ENCODE peak calls at places on chromosomes 12 and 14, in four cellular contexts. One of them, this sample, is unnamed.
A peak's percentile ranks its signal among the peaks of the same experiment; 100 is the strongest.

GRCh38 chr12:91256471-91256870 is 73.9 kb upstream of the DCN start:
- DNase-seq in activated CD8-positive, alpha-beta T cell treated with anti-CD3 and anti-CD28 coated beads for 36 hours: no peak
- DNase-seq in NCI-H2029: no peak
- DNase-seq in GM12864: no peak
- DNase-seq in this sample: no peak

GRCh38 chr14:100069161-100069800 is 4.1 kb downstream of the EVL start:
- DNase-seq in activated CD8-positive, alpha-beta T cell treated with anti-CD3 and anti-CD28 coated beads for 36 hours: peak; percentile 58
- DNase-seq in NCI-H2029: no peak
- DNase-seq in GM12864: no peak
- DNase-seq in this sample: no peak

GRCh38 chr12:131536337-131536736 is 174.6 kb upstream of the SFSWAP start:
- DNase-seq in activated CD8-positive, alpha-beta T cell treated with anti-CD3 and anti-CD28 coated beads for 36 hours: peak; percentile 64
- DNase-seq in NCI-H2029: no peak
- DNase-seq in GM12864: no peak
- DNase-seq in this sample: no peak

GRCh38 chr12:128968668-128969067 is 115.4 kb downstream of the GLT1D1 start:
- DNase-seq in activated CD8-positive, alpha-beta T cell treated with anti-CD3 and anti-CD28 coated beads for 36 hours: no peak
- DNase-seq in NCI-H2029: no peak
- DNase-seq in GM12864: no peak
- DNase-seq in this sample: no peak

GRCh38 chr14:104081951-104082464 is 3.5 kb upstream of the ASPG start:
- DNase-seq in activated CD8-positive, alpha-beta T cell treated with anti-CD3 and anti-CD28 coated beads for 36 hours: no peak
- DNase-seq in NCI-H2029: no peak
- DNase-seq in GM12864: no peak
- DNase-seq in this sample: no peak

GRCh38 chr12:52258335-52258901 is 16.0 kb upstream of the KRT86 start:
- DNase-seq in activated CD8-positive, alpha-beta T cell treated with anti-CD3 and anti-CD28 coated beads for 36 hours: no peak
- DNase-seq in NCI-H2029: no peak
- DNase-seq in GM12864: no peak
- DNase-seq in this sample: no peak

GRCh38 chr14:92253381-92253894 is 69.5 kb upstream of the SLC24A4 start:
- DNase-seq in activated CD8-positive, alpha-beta T cell treated with anti-CD3 and anti-CD28 coated beads for 36 hours: no peak
- DNase-seq in NCI-H2029: no peak
- DNase-seq in GM12864: no peak
- DNase-seq in this sample: no peak

GRCh38 chr12:4273651-4274395 is at the start of gene CCND2:
- DNase-seq in activated CD8-positive, alpha-beta T cell treated with anti-CD3 and anti-CD28 coated beads for 36 hours: peak; percentile 90
- DNase-seq in NCI-H2029: no peak
- DNase-seq in GM12864: no peak
- DNase-seq in this sample: no peak

GRCh38 chr14:37376944-37377609 is 179.3 kb downstream of the MIPOL1 start:
- DNase-seq in activated CD8-positive, alpha-beta T cell treated with anti-CD3 and anti-CD28 coated beads for 36 hours: no peak
- DNase-seq in NCI-H2029: no peak
- DNase-seq in GM12864: no peak
- DNase-seq in this sample: no peak

GRCh38 chr12:52836042-52836466 is 1.9 kb upstream of the KRT79 start:
- DNase-seq in activated CD8-positive, alpha-beta T cell treated with anti-CD3 and anti-CD28 coated beads for 36 hours: peak; percentile 92
- DNase-seq in NCI-H2029: no peak
- DNase-seq in GM12864: no peak
- DNase-seq in this sample: peak; percentile 29

GRCh38 chr14:100535287-100536131 is 51.7 kb downstream of the BEGAIN start:
- DNase-seq in activated CD8-positive, alpha-beta T cell treated with anti-CD3 and anti-CD28 coated beads for 36 hours: no peak
- DNase-seq in NCI-H2029: no peak
- DNase-seq in GM12864: no peak
- DNase-seq in this sample: no peak

GRCh38 chr14:105053996-105054395 is 11.2 kb downstream of the GPR132 start:
- DNase-seq in activated CD8-positive, alpha-beta T cell treated with anti-CD3 and anti-CD28 coated beads for 36 hours: no peak
- DNase-seq in NCI-H2029: no peak
- DNase-seq in GM12864: no peak
- DNase-seq in this sample: no peak

GRCh38 chr12:34295366-34296142 is 273.3 kb downstream of the ALG10 start:
- DNase-seq in activated CD8-positive, alpha-beta T cell treated with anti-CD3 and anti-CD28 coated beads for 36 hours: no peak
- DNase-seq in NCI-H2029: no peak
- DNase-seq in GM12864: no peak
- DNase-seq in this sample: no peak

GRCh38 chr14:51674294-51675002 is 22.7 kb downstream of the FRMD6 start:
- DNase-seq in activated CD8-positive, alpha-beta T cell treated with anti-CD3 and anti-CD28 coated beads for 36 hours: no peak
- DNase-seq in NCI-H2029: no peak
- DNase-seq in GM12864: no peak
- DNase-seq in this sample: no peak

GRCh38 chr14:76352639-76353281 is 23.2 kb upstream of the ESRRB start:
- DNase-seq in activated CD8-positive, alpha-beta T cell treated with anti-CD3 and anti-CD28 coated beads for 36 hours: peak; percentile 72
- DNase-seq in NCI-H2029: no peak
- DNase-seq in GM12864: no peak
- DNase-seq in this sample: peak; percentile 24

GRCh38 chr12:123748661-123749060 is 13.4 kb upstream of the DNAH10 start:
- DNase-seq in activated CD8-positive, alpha-beta T cell treated with anti-CD3 and anti-CD28 coated beads for 36 hours: no peak
- DNase-seq in NCI-H2029: no peak
- DNase-seq in GM12864: no peak
- DNase-seq in this sample: no peak

GRCh38 chr12:14883663-14884062 is 2.0 kb downstream of the MGP start:
- DNase-seq in activated CD8-positive, alpha-beta T cell treated with anti-CD3 and anti-CD28 coated beads for 36 hours: no peak
- DNase-seq in NCI-H2029: no peak
- DNase-seq in GM12864: no peak
- DNase-seq in this sample: no peak

GRCh38 chr14:104505085-104506074 is 74.2 kb upstream of the C14orf180 start:
- DNase-seq in activated CD8-positive, alpha-beta T cell treated with anti-CD3 and anti-CD28 coated beads for 36 hours: no peak
- DNase-seq in NCI-H2029: no peak
- DNase-seq in GM12864: no peak
- DNase-seq in this sample: no peak

GRCh38 chr14:94098359-94098758 is 12.2 kb upstream of the IFI27 start:
- DNase-seq in activated CD8-positive, alpha-beta T cell treated with anti-CD3 and anti-CD28 coated beads for 36 hours: no peak
- DNase-seq in NCI-H2029: no peak
- DNase-seq in GM12864: no peak
- DNase-seq in this sample: no peak

GRCh38 chr14:76762617-76763361 is 1.5 kb downstream of the VASH1 start:
- DNase-seq in activated CD8-positive, alpha-beta T cell treated with anti-CD3 and anti-CD28 coated beads for 36 hours: no peak
- DNase-seq in NCI-H2029: no peak
- DNase-seq in GM12864: no peak
- DNase-seq in this sample: no peak

GRCh38 chr14:91961297-91962220 is 14.1 kb upstream of the FBLN5 start:
- DNase-seq in activated CD8-positive, alpha-beta T cell treated with anti-CD3 and anti-CD28 coated beads for 36 hours: no peak
- DNase-seq in NCI-H2029: no peak
- DNase-seq in GM12864: no peak
- DNase-seq in this sample: no peak

GRCh38 chr14:38391334-38391733 is 135.4 kb upstream of the CLEC14A start:
- DNase-seq in activated CD8-positive, alpha-beta T cell treated with anti-CD3 and anti-CD28 coated beads for 36 hours: no peak
- DNase-seq in NCI-H2029: peak; percentile 45
- DNase-seq in GM12864: no peak
- DNase-seq in this sample: no peak

GRCh38 chr12:21751517-21751916 is 23.0 kb downstream of the KCNJ8 start:
- DNase-seq in activated CD8-positive, alpha-beta T cell treated with anti-CD3 and anti-CD28 coated beads for 36 hours: no peak
- DNase-seq in NCI-H2029: no peak
- DNase-seq in GM12864: no peak
- DNase-seq in this sample: no peak

GRCh38 chr14:22973217-22974032 is 8.9 kb downstream of the AJUBA start:
- DNase-seq in activated CD8-positive, alpha-beta T cell treated with anti-CD3 and anti-CD28 coated beads for 36 hours: peak; percentile 56
- DNase-seq in NCI-H2029: peak; percentile 86
- DNase-seq in GM12864: no peak
- DNase-seq in this sample: peak; percentile 47

GRCh38 chr14:104753528-104754212 is 723 bp downstream of the SIVA1 start:
- DNase-seq in activated CD8-positive, alpha-beta T cell treated with anti-CD3 and anti-CD28 coated beads for 36 hours: no peak
- DNase-seq in NCI-H2029: no peak
- DNase-seq in GM12864: no peak
- DNase-seq in this sample: no peak

GRCh38 chr14:92595267-92595666 is 81.7 kb downstream of the RIN3 start:
- DNase-seq in activated CD8-positive, alpha-beta T cell treated with anti-CD3 and anti-CD28 coated beads for 36 hours: no peak
- DNase-seq in NCI-H2029: no peak
- DNase-seq in GM12864: no peak
- DNase-seq in this sample: no peak

GRCh38 chr12:119693006-119693405 is 25.1 kb downstream of the PRKAB1 start:
- DNase-seq in activated CD8-positive, alpha-beta T cell treated with anti-CD3 and anti-CD28 coated beads for 36 hours: no peak
- DNase-seq in NCI-H2029: peak; percentile 78
- DNase-seq in GM12864: no peak
- DNase-seq in this sample: peak; percentile 15

GRCh38 chr14:64718762-64719161 is 14.5 kb downstream of the PLEKHG3 start:
- DNase-seq in activated CD8-positive, alpha-beta T cell treated with anti-CD3 and anti-CD28 coated beads for 36 hours: no peak
- DNase-seq in NCI-H2029: no peak
- DNase-seq in GM12864: no peak
- DNase-seq in this sample: no peak

GRCh38 chr14:37585101-37585479 is 10.0 kb downstream of the FOXA1 start:
- DNase-seq in activated CD8-positive, alpha-beta T cell treated with anti-CD3 and anti-CD28 coated beads for 36 hours: no peak
- DNase-seq in NCI-H2029: peak; percentile 75
- DNase-seq in GM12864: no peak
- DNase-seq in this sample: no peak

This sample was measured in foreskin melanocyte.